ENCODE peak calls at places on chromosomes 5 and 9, in ten cellular contexts. K is hepatocyte, J is OCI-LY7, S is PC-3, L is MM.1S, T is IMR-90, R is tibial artery, C is heart left ventricle, M is psoas muscle, F is left ventricle myocardium inferior. Y is an unnamed sample.

GRCh38 chr9:132370592-132370991 is 15.8 kb upstream of the SETX start:
- DNase-seq in K (no peak), J (no peak), S (no peak), L (no peak), T (no peak), R (no peak), C (no peak), M (no peak), F (no peak), Y (no peak)

GRCh38 chr9:71761938-71762353 is 6.4 kb downstream of the CEMIP2 start:
- DNase-seq in K (peak; percentile 43), J (no peak), S (peak; percentile 10), L (no peak), T (no peak), R (no peak), C (no peak), M (no peak), F (no peak), Y (no peak)

GRCh38 chr9:87581513-87581912 is 83.8 kb downstream of the DAPK1 start:
- DNase-seq in K (peak; percentile 55), J (no peak), S (no peak), L (no peak), T (no peak), R (no peak), C (no peak), M (no peak), F (no peak), Y (no peak)

GRCh38 chr9:127557466-127557869 is 54.6 kb upstream of the STXBP1 start:
- DNase-seq in K (peak; percentile 49), J (peak; percentile 20), S (peak; percentile 56), L (no peak), T (no peak), R (no peak), C (no peak), M (peak; percentile 58), F (no peak), Y (no peak)

GRCh38 chr5:74198156-74198555 is 442.4 kb downstream of the ENC1 start:
- DNase-seq in K (no peak), J (no peak), S (no peak), L (peak; percentile 27), T (no peak), R (no peak), C (no peak), M (no peak), F (no peak), Y (no peak)

GRCh38 chr9:101481296-101481695 is 45.7 kb upstream of the ALDOB start:
- DNase-seq in K (no peak), J (no peak), S (no peak), L (no peak), T (no peak), R (no peak), C (no peak), M (no peak), F (no peak), Y (no peak)

GRCh38 chr9:7103382-7104170 is 345.8 kb downstream of the KDM4C start:
- DNase-seq in K (no peak), J (no peak), S (peak; percentile 6), L (no peak), T (peak; percentile 8), R (no peak), C (no peak), M (peak; percentile 52), F (no peak), Y (no peak)

GRCh38 chr5:472656-473343 is 29.8 kb downstream of the EXOC3 start:
- DNase-seq in K (peak; percentile 94), J (peak; percentile 91), S (peak; percentile 80), L (peak; percentile 90), T (peak; percentile 78), R (peak; percentile 92), C (peak; percentile 91), M (peak; percentile 94), F (peak; percentile 90), Y (no peak)

GRCh38 chr9:99486684-99487083 is 264.6 kb downstream of the SEC61B start:
- DNase-seq in K (no peak), J (no peak), S (no peak), L (no peak), T (no peak), R (no peak), C (no peak), M (no peak), F (no peak), Y (no peak)

GRCh38 chr9:130184983-130185382 is 12.8 kb downstream of the NCS1 start:
- DNase-seq in K (no peak), J (no peak), S (no peak), L (no peak), T (no peak), R (no peak), C (no peak), M (no peak), F (no peak), Y (no peak)

GRCh38 chr5:84385705-84386104 is 1.0 kb upstream of the EDIL3 start:
- DNase-seq in K (no peak), J (no peak), S (no peak), L (peak; percentile 11), T (no peak), R (no peak), C (no peak), M (no peak), F (no peak), Y (no peak)

GRCh38 chr9:97900103-97900737 is 22.1 kb downstream of the TRMO start:
- DNase-seq in K (no peak), J (no peak), S (peak; percentile 9), L (no peak), T (peak; percentile 73), R (no peak), C (no peak), M (no peak), F (no peak), Y (no peak)

GRCh38 chr9:129702563-129702962 is 37.1 kb downstream of the PRRX2 start:
- DNase-seq in K (peak; percentile 58), J (no peak), S (peak; percentile 26), L (no peak), T (peak; percentile 88), R (peak; percentile 88), C (no peak), M (no peak), F (no peak), Y (no peak)

GRCh38 chr5:78405820-78406750 is 45.7 kb downstream of the SCAMP1 start:
- DNase-seq in K (no peak), J (no peak), S (peak; percentile 66), L (no peak), T (peak; percentile 76), R (no peak), C (no peak), M (no peak), F (no peak), Y (no peak)

GRCh38 chr5:74275204-74275992 is 365.1 kb downstream of the ENC1 start:
- DNase-seq in K (peak; percentile 37), J (no peak), S (no peak), L (no peak), T (no peak), R (no peak), C (no peak), M (no peak), F (no peak), Y (no peak)

GRCh38 chr5:5497132-5497748 is 74.8 kb downstream of the ICE1 start:
- DNase-seq in K (peak; percentile 80), J (peak; percentile 39), S (peak; percentile 72), L (peak; percentile 64), T (peak; percentile 57), R (peak; percentile 72), C (peak; percentile 48), M (peak; percentile 58), F (peak; percentile 34), Y (no peak)

GRCh38 chr5:137629646-137630045 is 106.2 kb downstream of the KLHL3 start:
- DNase-seq in K (peak; percentile 76), J (peak; percentile 68), S (peak; percentile 73), L (peak; percentile 60), T (peak; percentile 63), R (no peak), C (no peak), M (no peak), F (no peak), Y (no peak)

GRCh38 chr5:131530706-131531331 is 104.2 kb downstream of the RAPGEF6 start:
- DNase-seq in K (no peak), J (no peak), S (no peak), L (no peak), T (peak; percentile 25), R (no peak), C (no peak), M (no peak), F (no peak), Y (no peak)

DNA sequence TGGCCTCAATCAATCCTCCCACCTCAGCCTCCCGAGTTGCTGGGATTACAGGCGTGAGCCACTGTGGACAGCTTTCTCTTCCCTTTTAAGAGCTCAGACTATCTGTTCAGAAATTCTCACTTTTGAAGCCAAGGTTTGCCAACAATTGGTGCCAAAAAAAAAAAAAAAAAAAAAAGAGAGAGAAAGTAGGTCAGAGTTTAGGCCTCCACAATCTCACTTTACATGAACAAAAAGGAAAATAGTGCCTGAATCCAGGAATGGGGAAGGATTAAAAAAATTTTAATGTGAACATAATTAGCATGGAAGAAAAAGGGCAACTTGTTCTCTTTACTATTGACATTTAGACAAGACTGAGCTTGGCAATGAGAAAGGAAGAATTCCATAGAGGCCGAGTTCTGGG is 94.1 kb downstream of the NSG2 start:
- DNase-seq in K (no peak), J (no peak), S (no peak), L (no peak), T (no peak), R (no peak), C (no peak), M (no peak), F (no peak), Y (no peak)
- H3K4me1 ChIP-seq in K (no peaks in the 10 kb centered on the region), J (no peaks in the 10 kb centered on the region), S (no peaks in the 10 kb centered on the region), L (no peaks in the 10 kb centered on the region), T (no peaks in the 10 kb centered on the region), R (no peaks in the 10 kb centered on the region), C (no peaks in the 10 kb centered on the region), M (no peaks in the 10 kb centered on the region), F (no peaks in the 10 kb centered on the region), Y (no peaks in the 10 kb centered on the region)

GRCh38 chr5:62093981-62094380 is 212.0 kb upstream of the KIF2A start:
- DNase-seq in K (peak; percentile 66), J (no peak), S (peak; percentile 17), L (no peak), T (peak; percentile 7), R (no peak), C (no peak), M (no peak), F (no peak), Y (no peak)
- TF ChIP-seq CTCF in K (no peak), J (no peak), S (no peak), L (no peak), T (no peak), R (no peak), C (no peak), M (no peak), F (no peak), Y (no peak)

GRCh38 chr5:14145356-14146334 is 2.5 kb downstream of the TRIO start:
- DNase-seq in K (no peak), J (no peak), S (peak; percentile 27), L (no peak), T (peak; percentile 84), R (no peak), C (no peak), M (peak; percentile 38), F (no peak), Y (no peak)
- H3K4me1 ChIP-seq in K (peaks cover 37% of the 10 kb centered on the region), J (peaks cover 24% of the 10 kb centered on the region), S (peaks cover 49% of the 10 kb centered on the region), L (peaks cover 13% of the 10 kb centered on the region), T (peaks cover 19% of the 10 kb centered on the region), R (peaks cover 36% of the 10 kb centered on the region), C (peaks cover 61% of the 10 kb centered on the region), M (peaks cover 56% of the 10 kb centered on the region), F (peaks cover 77% of the 10 kb centered on the region), Y (peaks cover 49% of the 10 kb centered on the region)

DNA sequence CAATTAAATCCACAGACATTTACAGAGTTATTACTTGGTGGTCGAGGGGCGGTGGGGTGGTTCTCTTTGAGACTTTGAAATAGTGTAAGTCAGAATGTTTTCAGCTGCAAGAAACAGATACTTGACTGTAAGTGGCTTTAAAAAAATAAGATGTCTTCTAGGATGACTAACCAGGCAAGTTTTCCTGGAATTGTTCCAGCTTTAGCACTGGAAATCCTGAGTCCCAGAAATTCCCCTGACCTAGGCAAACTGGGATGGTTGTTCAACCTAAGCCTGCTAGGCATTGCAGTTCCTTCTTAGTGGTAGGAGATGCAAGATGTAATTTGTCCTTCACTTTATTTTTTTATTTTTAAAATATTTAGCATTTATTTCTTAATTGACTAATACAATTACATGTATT is 169.5 kb upstream of the POC5 start:
- DNase-seq in K (peak; percentile 45), J (no peak), S (peak; percentile 18), L (no peak), T (no peak), R (no peak), C (no peak), M (no peak), F (no peak), Y (no peak)
- TF ChIP-seq CTCF in K (no peak), J (no peak), S (no peak), L (no peak), T (no peak), R (no peak), C (no peak), M (no peak), F (no peak), Y (no peak)